ENCODE peak calls at places on chromosomes 5 and 9, in six cellular contexts. One of them, this sample, is unnamed.

GRCh38 chr5:73311291-73312110 is 137.1 kb downstream of the FOXD1 start:
- DNase-seq in thyroid gland: peak
- DNase-seq in mucosa of gallbladder: no peak
- DNase-seq in fibroblast of lung: peak
- DNase-seq in bronchial epithelial cell: no peak
- DNase-seq in activated T-cell treated with anti-CD3 and anti-CD28 coated beads for 1 hour: no peak
- DNase-seq in this sample: peak

GRCh38 chr5:138706655-138707480 is 46.4 kb upstream of the CTNNA1 start:
- DNase-seq in thyroid gland: no peak
- DNase-seq in mucosa of gallbladder: no peak
- DNase-seq in fibroblast of lung: peak
- DNase-seq in bronchial epithelial cell: peak
- DNase-seq in activated T-cell treated with anti-CD3 and anti-CD28 coated beads for 1 hour: no peak
- DNase-seq in this sample: no peak

GRCh38 chr9:29213374-29214161 is 1640.3 kb upstream of the C9orf72 start:
- DNase-seq in thyroid gland: peak
- DNase-seq in mucosa of gallbladder: no peak
- DNase-seq in fibroblast of lung: no peak
- DNase-seq in bronchial epithelial cell: no peak
- DNase-seq in activated T-cell treated with anti-CD3 and anti-CD28 coated beads for 1 hour: no peak
- DNase-seq in this sample: no peak

GRCh38 chr5:103139264-103139865 is 19.3 kb downstream of the PPIP5K2 start:
- DNase-seq in thyroid gland: peak
- DNase-seq in mucosa of gallbladder: peak
- DNase-seq in fibroblast of lung: peak
- DNase-seq in bronchial epithelial cell: peak
- DNase-seq in activated T-cell treated with anti-CD3 and anti-CD28 coated beads for 1 hour: peak
- DNase-seq in this sample: peak

GRCh38 chr9:99076483-99077171 is 28.3 kb upstream of the TGFBR1 start:
- DNase-seq in thyroid gland: no peak
- DNase-seq in mucosa of gallbladder: peak
- DNase-seq in fibroblast of lung: no peak
- DNase-seq in bronchial epithelial cell: no peak
- DNase-seq in activated T-cell treated with anti-CD3 and anti-CD28 coated beads for 1 hour: peak
- DNase-seq in this sample: no peak

GRCh38 chr9:117120061-117120460 is 294.8 kb downstream of the ASTN2 start:
- DNase-seq in thyroid gland: no peak
- DNase-seq in mucosa of gallbladder: no peak
- DNase-seq in fibroblast of lung: no peak
- DNase-seq in bronchial epithelial cell: peak
- DNase-seq in activated T-cell treated with anti-CD3 and anti-CD28 coated beads for 1 hour: no peak
- DNase-seq in this sample: no peak

GRCh38 chr5:160175438-160176218 is 53.7 kb upstream of the FABP6 start:
- DNase-seq in thyroid gland: peak
- DNase-seq in mucosa of gallbladder: peak
- DNase-seq in fibroblast of lung: peak
- DNase-seq in bronchial epithelial cell: no peak
- DNase-seq in activated T-cell treated with anti-CD3 and anti-CD28 coated beads for 1 hour: no peak
- DNase-seq in this sample: no peak

GRCh38 chr5:124697912-124698690 is 48.3 kb downstream of the ZNF608 start:
- DNase-seq in thyroid gland: no peak
- DNase-seq in mucosa of gallbladder: no peak
- DNase-seq in fibroblast of lung: peak
- DNase-seq in bronchial epithelial cell: no peak
- DNase-seq in activated T-cell treated with anti-CD3 and anti-CD28 coated beads for 1 hour: no peak
- DNase-seq in this sample: no peak

GRCh38 chr9:107158321-107158720 is 124.8 kb upstream of the RAD23B start:
- DNase-seq in thyroid gland: no peak
- DNase-seq in mucosa of gallbladder: no peak
- DNase-seq in fibroblast of lung: peak
- DNase-seq in bronchial epithelial cell: peak
- DNase-seq in activated T-cell treated with anti-CD3 and anti-CD28 coated beads for 1 hour: no peak
- DNase-seq in this sample: no peak

GRCh38 chr5:139495644-139496435 is 13.3 kb upstream of the STING1 start:
- DNase-seq in thyroid gland: no peak
- DNase-seq in mucosa of gallbladder: no peak
- DNase-seq in fibroblast of lung: peak
- DNase-seq in bronchial epithelial cell: peak
- DNase-seq in activated T-cell treated with anti-CD3 and anti-CD28 coated beads for 1 hour: no peak
- DNase-seq in this sample: no peak

GRCh38 chr9:89923961-89924504 is 319.2 kb downstream of the GADD45G start:
- DNase-seq in thyroid gland: no peak
- DNase-seq in mucosa of gallbladder: no peak
- DNase-seq in fibroblast of lung: peak
- DNase-seq in bronchial epithelial cell: peak
- DNase-seq in activated T-cell treated with anti-CD3 and anti-CD28 coated beads for 1 hour: no peak
- DNase-seq in this sample: peak

GRCh38 chr9:29647451-29647850 is 2074.2 kb upstream of the C9orf72 start:
- DNase-seq in thyroid gland: no peak
- DNase-seq in mucosa of gallbladder: no peak
- DNase-seq in fibroblast of lung: no peak
- DNase-seq in bronchial epithelial cell: no peak
- DNase-seq in activated T-cell treated with anti-CD3 and anti-CD28 coated beads for 1 hour: no peak
- DNase-seq in this sample: no peak

GRCh38 chr9:125985142-125985997 is 238.2 kb downstream of the PBX3 start:
- DNase-seq in thyroid gland: no peak
- DNase-seq in mucosa of gallbladder: no peak
- DNase-seq in fibroblast of lung: no peak
- DNase-seq in bronchial epithelial cell: no peak
- DNase-seq in activated T-cell treated with anti-CD3 and anti-CD28 coated beads for 1 hour: no peak
- DNase-seq in this sample: no peak

This sample was measured in body of pancreas.